ENCODE peak calls at places on chromosomes 11 and 22, in five cellular contexts. H, D, I, O and U are unnamed samples.

GRCh38 chr11:111450480-111451320 is 61.5 kb downstream of the BTG4 start:
- DNase-seq in I (no peak), H (no peak), O (no peak), D (no peak), U (no peak)

GRCh38 chr22:32661737-32662586 is 139.5 kb upstream of the TIMP3 start:
- DNase-seq in O (no peak), D (no peak), H (no peak), I (no peak), U (no peak)

GRCh38 chr22:23282089-23282501 is 101.8 kb downstream of the BCR start:
- DNase-seq in I (no peak), H (no peak), O (no peak), D (peak; percentile 51), U (no peak)

GRCh38 chr11:15560689-15561467 is 446.2 kb downstream of the INSC start:
- DNase-seq in O (no peak), I (no peak), D (no peak), H (no peak), U (no peak)

GRCh38 chr11:46537121-46537520 is 56.7 kb downstream of the AMBRA1 start:
- DNase-seq in I (no peak), D (no peak), H (no peak), O (no peak), U (no peak)

GRCh38 chr22:42990131-42990838 is 24.7 kb downstream of the PACSIN2 start:
- DNase-seq in D (no peak), H (no peak), I (no peak), O (no peak), U (peak; percentile 45)

GRCh38 chr22:19882446-19883381 is 28.0 kb upstream of the GNB1L start:
- DNase-seq in O (no peak), H (peak; percentile 29), D (no peak), I (no peak), U (no peak)

GRCh38 chr11:33211588-33211987 is 45.6 kb upstream of the HIPK3 start:
- DNase-seq in H (no peak), O (no peak), I (no peak), D (no peak), U (peak; percentile 89)

GRCh38 chr11:115201121-115201792 is 303.0 kb downstream of the CADM1 start:
- DNase-seq in H (peak; percentile 37), I (no peak), O (no peak), D (no peak), U (no peak)

GRCh38 chr11:32939046-32939445 is 46.4 kb downstream of the QSER1 start:
- DNase-seq in I (no peak), D (no peak), H (no peak), O (no peak), U (no peak)

GRCh38 chr11:120141144-120142071 is 3.5 kb upstream of the TRIM29 start:
- DNase-seq in H (peak; percentile 9), D (no peak), O (no peak), I (no peak), U (no peak)

DNA sequence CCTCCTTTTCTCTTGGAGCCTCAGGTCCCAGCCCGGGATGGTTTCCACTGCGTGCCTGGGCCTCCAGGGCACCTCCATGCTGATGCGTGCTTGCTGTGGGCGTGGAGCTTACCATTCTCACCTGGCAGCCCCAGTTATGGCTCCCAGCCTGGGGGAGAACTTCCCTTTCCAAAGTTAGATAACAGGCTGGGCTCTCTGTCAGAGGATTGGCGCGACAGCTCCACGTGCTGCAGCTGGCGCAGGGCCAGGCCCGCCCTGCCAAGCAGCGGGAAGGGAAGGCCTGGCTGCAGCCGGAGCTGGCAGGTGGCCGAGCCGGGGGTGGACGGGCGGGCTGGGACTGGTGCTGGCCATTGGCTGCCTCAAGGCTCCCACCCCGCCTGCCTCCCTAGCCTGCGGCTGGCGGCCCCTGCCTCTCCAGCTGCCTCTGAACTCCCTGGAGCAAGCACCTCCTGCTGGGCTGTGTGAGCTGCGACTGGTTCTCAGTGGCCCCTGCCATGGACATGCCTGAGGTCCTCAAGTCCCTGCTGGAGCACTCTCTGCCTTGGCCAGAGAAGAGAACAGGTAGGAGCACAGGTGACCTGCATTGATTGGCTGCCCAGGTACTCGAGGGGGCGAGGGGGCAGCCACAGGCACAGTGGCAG is 14.6 kb upstream of the TEF start:
- DNase-seq in D (peak; percentile 71), O (no peak), H (peak; percentile 91), I (peak; percentile 93), U (peak; percentile 80)
- TF ChIP-seq ZBTB33 in D (no peak), O (no peak), H (no peak), I (no peak), U (no peak)

GRCh38 chr22:45903355-45904149 is 73.4 kb downstream of the WNT7B start:
- DNase-seq in H (no peak), I (no peak), O (no peak), D (no peak), U (no peak)
- TF ChIP-seq ZBTB33 in H (no peak), I (no peak), O (no peak), D (no peak), U (no peak)

GRCh38 chr11:93054881-93055280 is 85.4 kb downstream of the MTNR1B start:
- DNase-seq in D (peak; percentile 97), I (peak; percentile 10), O (no peak), H (no peak), U (peak; percentile 18)
- TF ChIP-seq ZBTB33 in D (peak; percentile 59), I (no peak), O (no peak), H (peak; percentile 71), U (no peak)

GRCh38 chr11:107598225-107599139 is 7.5 kb downstream of the ELMOD1 start:
- DNase-seq in H (peak; percentile 45), I (no peak), D (peak; percentile 26), O (no peak), U (no peak)
- TF ChIP-seq ZBTB33 in H (no peak), I (no peak), D (no peak), O (no peak), U (no peak)

GRCh38 chr11:19276859-19277808 is 36.4 kb upstream of the E2F8 start:
- DNase-seq in O (no peak), I (no peak), D (no peak), H (no peak), U (peak; percentile 28)
- TF ChIP-seq ZBTB33 in O (no peak), I (no peak), D (no peak), H (no peak), U (no peak)

GRCh38 chr22:46025973-46026906 is 49.3 kb upstream of the WNT7B start:
- DNase-seq in H (peak; percentile 29), D (no peak), I (no peak), O (no peak), U (no peak)

GRCh38 chr22:46026907-46027218 is 49.9 kb upstream of the WNT7B start:
- DNase-seq in O (no peak), I (no peak), H (no peak), D (no peak), U (no peak)

GRCh38 chr22:46028069-46028991 is 51.4 kb upstream of the WNT7B start:
- DNase-seq in H (no peak), O (no peak), I (no peak), D (no peak), U (no peak)

GRCh38 chr22:46029036-46029435 is 52.1 kb upstream of the WNT7B start:
- DNase-seq in D (no peak), H (no peak), O (no peak), I (no peak), U (no peak)

DNA sequence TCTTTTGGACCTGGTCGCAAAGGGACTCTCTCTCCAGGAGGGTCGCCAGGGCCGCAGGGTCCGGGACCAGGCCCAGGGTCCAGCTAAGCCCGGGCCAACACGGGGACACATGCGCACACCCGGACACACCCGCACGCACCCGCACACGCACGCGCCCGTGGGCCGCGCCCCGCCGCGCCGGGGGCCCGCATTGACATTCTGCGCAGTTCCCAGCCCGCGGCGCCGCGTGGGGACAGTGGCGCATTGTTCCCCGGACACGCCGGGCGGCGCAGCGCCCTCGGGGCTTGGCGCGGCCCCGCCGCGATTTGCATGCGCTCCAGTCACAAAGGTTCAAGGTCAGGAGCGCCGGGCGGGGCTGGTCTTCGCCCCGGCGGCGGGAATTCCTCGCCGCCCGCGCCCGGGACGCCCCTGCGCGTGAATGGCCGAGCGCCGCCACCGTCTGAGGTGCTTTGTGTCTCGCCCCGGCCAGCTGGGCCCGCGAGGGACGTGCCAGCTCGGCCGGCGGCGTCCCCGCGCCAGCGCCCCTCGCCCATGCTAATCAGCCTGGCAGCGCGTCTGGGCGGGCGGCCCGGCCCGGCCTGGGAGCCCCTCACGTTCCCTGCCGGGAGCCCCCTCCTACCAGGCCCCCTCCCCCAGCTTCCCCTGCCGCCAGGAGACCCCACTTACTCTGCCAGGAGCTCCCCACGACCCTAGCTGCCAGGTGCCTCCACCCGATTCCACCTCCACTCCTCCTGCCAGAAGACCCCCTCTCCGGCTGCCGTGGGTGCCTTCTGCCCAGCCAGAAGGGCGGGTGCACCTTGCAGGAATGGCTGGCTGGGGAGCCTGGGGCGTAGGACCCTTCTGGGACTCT is 50.5 kb upstream of the WNT7B start:
- DNase-seq in O (no peak), H (no peak), D (no peak), I (peak; percentile 48), U (peak; percentile 46)
- TF ChIP-seq ZBTB33 in O (no peak), H (no peak), D (no peak), I (peak; percentile 27), U (no peak)

GRCh38 chr22:17119481-17120202 is 1.5 kb downstream of the TMEM121B start:
- DNase-seq in O (no peak), H (peak; percentile 50), I (peak; percentile 54), D (no peak), U (no peak)

GRCh38 chr22:17118342-17118741 is 2.8 kb downstream of the TMEM121B start:
- DNase-seq in H (no peak), I (no peak), O (no peak), D (no peak), U (no peak)

GRCh38 chr22:17121235-17122195 is at the start of gene TMEM121B:
- DNase-seq in O (no peak), D (no peak), H (peak; percentile 95), I (peak; percentile 46), U (no peak)

GRCh38 chr22:17120711-17121234 is 387 bp downstream of the TMEM121B start:
- DNase-seq in H (no peak), D (no peak), O (no peak), I (no peak), U (no peak)

GRCh38 chr22:17120281-17120680 is 879 bp downstream of the TMEM121B start:
- DNase-seq in I (peak; percentile 71), O (no peak), H (peak; percentile 71), D (no peak), U (no peak)
- TF ChIP-seq ZBTB33 in I (no peak), O (no peak), H (no peak), D (no peak), U (no peak)